ENCODE peak calls at places on chromosomes 5 and 9, in nine cellular contexts. N is stimulated activated CD4-positive, alpha-beta T cell treated with anti-CD3 and anti-CD28 coated beads, TNF-alpha, amount 100 ng/mL, for 1 hour; S is amniotic stem cell; V is NCI-H2171 treated with DMSO at 0.1 percent for 48 hours; B is psoas muscle; K is HEK293T; I is fibroblast of lung; F is activated T-cell treated with anti-CD3 and anti-CD28 coated beads, Interleukin-2, amount 50 U/mL, for 72 hours; H is prostate gland. R is an unnamed sample.
A peak's percentile ranks its signal among the peaks of the same experiment; 100 is the strongest.

GRCh38 chr5:80959138-80959537 is 1.0 kb upstream of the RASGRF2 start:
- DNase-seq in N (no peak), S (no peak), V (no peak), B (no peak), K (no peak), I (no peak), F (no peak), H (no peak), R (no peak)

GRCh38 chr9:135388530-135388929 is 91.1 kb upstream of the PPP1R26 start:
- DNase-seq in N (no peak), S (no peak), V (no peak), B (no peak), K (no peak), I (no peak), F (no peak), H (no peak), R (no peak)

GRCh38 chr5:124651663-124652513 is 94.6 kb downstream of the ZNF608 start:
- DNase-seq in N (no peak), S (no peak), V (peak; percentile 57), B (peak; percentile 88), K (peak; percentile 79), I (peak; percentile 52), F (peak; percentile 15), H (peak; percentile 82), R (peak; percentile 81)

GRCh38 chr9:127422133-127422782 is 1.9 kb upstream of the ZNF79 start:
- DNase-seq in N (no peak), S (no peak), V (no peak), B (no peak), K (no peak), I (no peak), F (no peak), H (no peak), R (no peak)

GRCh38 chr9:17795708-17796107 is 216.8 kb downstream of the SH3GL2 start:
- DNase-seq in N (no peak), S (no peak), V (no peak), B (peak; percentile 58), K (no peak), I (no peak), F (no peak), H (no peak), R (no peak)

GRCh38 chr9:36398745-36399144 is 1.3 kb downstream of the RNF38 start:
- DNase-seq in N (no peak), S (no peak), V (no peak), B (no peak), K (no peak), I (peak; percentile 18), F (no peak), H (no peak), R (no peak)

GRCh38 chr5:84091400-84091799 is 293.3 kb downstream of the EDIL3 start:
- DNase-seq in N (no peak), S (no peak), V (no peak), B (no peak), K (no peak), I (no peak), F (no peak), H (no peak), R (no peak)

GRCh38 chr9:129886226-129887174 is 51.2 kb downstream of the USP20 start:
- DNase-seq in N (no peak), S (no peak), V (no peak), B (no peak), K (no peak), I (no peak), F (peak; percentile 79), H (no peak), R (no peak)

GRCh38 chr9:96071245-96072124 is 196.0 kb downstream of the ERCC6L2 start:
- DNase-seq in N (no peak), S (no peak), V (no peak), B (no peak), K (peak; percentile 63), I (peak; percentile 62), F (peak; percentile 23), H (no peak), R (peak; percentile 64)

GRCh38 chr5:170612256-170612656 is 108.4 kb downstream of the KCNIP1 start:
- DNase-seq in N (no peak), S (no peak), V (peak; percentile 22), B (no peak), K (no peak), I (no peak), F (no peak), H (no peak), R (no peak)

GRCh38 chr5:44542470-44542869 is 153.2 kb upstream of the FGF10 start:
- DNase-seq in N (no peak), S (no peak), V (no peak), B (no peak), K (no peak), I (peak; percentile 43), F (no peak), H (no peak), R (no peak)

GRCh38 chr5:143201589-143201988 is 201.9 kb downstream of the NR3C1 start:
- DNase-seq in N (no peak), S (no peak), V (no peak), B (no peak), K (no peak), I (peak; percentile 91), F (no peak), H (no peak), R (no peak)

GRCh38 chr5:8060235-8061139 is 191.5 kb downstream of the MTRR start:
- DNase-seq in N (no peak), S (no peak), V (no peak), B (no peak), K (no peak), I (no peak), F (no peak), H (no peak), R (no peak)

R was measured in coronary artery.